ENCODE peak calls at places on chromosomes 12 and 14, in seven cellular contexts. D is ovary, I is HepG2, Z is H1, V is transverse colon, C is suprapubic skin, K is K562. N is an unnamed sample.

GRCh38 chr12:15172423-15172822 is 48.8 kb downstream of the RERG start:
- DNase-seq in C (no peak), I (no peak), K (no peak), V (no peak), D (no peak), Z (no peak), N (no peak)

GRCh38 chr12:73390256-73390655 is 1118.1 kb downstream of the TRHDE start:
- DNase-seq in D (no peak), Z (no peak), V (no peak), I (no peak), K (no peak), C (no peak), N (no peak)

GRCh38 chr14:75234173-75234855 is 44.3 kb upstream of the FOS start:
- DNase-seq in I (peak), Z (no peak), C (no peak), D (peak), K (peak), V (peak), N (peak)

GRCh38 chr12:129900306-129900705 is 3.5 kb downstream of the TMEM132D start:
- DNase-seq in D (no peak), C (no peak), Z (no peak), V (no peak), K (no peak), I (no peak), N (no peak)

GRCh38 chr12:13173537-13173936 is 23.0 kb upstream of the EMP1 start:
- DNase-seq in D (peak), K (no peak), I (no peak), V (peak), C (peak), Z (no peak), N (peak)

GRCh38 chr14:74548881-74549280 is 55.3 kb downstream of the ISCA2 start:
- DNase-seq in D (no peak), V (no peak), Z (no peak), C (peak), I (no peak), K (no peak), N (peak)

GRCh38 chr14:45082420-45082819 is 1.5 kb upstream of the PRPF39 start:
- DNase-seq in Z (no peak), V (no peak), I (no peak), K (no peak), D (no peak), C (no peak), N (no peak)

GRCh38 chr14:91246051-91246852 is 1.7 kb upstream of the GPR68 start:
- DNase-seq in I (no peak), K (no peak), C (no peak), Z (no peak), D (no peak), V (peak), N (no peak)

GRCh38 chr12:89236237-89236636 is 116.1 kb downstream of the DUSP6 start:
- DNase-seq in Z (no peak), I (no peak), C (no peak), D (no peak), K (no peak), V (no peak), N (no peak)

GRCh38 chr14:69135133-69135532 is 17.8 kb downstream of the DCAF5 start:
- DNase-seq in I (no peak), V (no peak), K (no peak), Z (no peak), C (no peak), D (no peak), N (no peak)

GRCh38 chr14:69139743-69140142 is 13.2 kb downstream of the DCAF5 start:
- DNase-seq in I (no peak), C (no peak), V (no peak), Z (no peak), K (no peak), D (no peak), N (no peak)

GRCh38 chr14:69141550-69141949 is 11.4 kb downstream of the DCAF5 start:
- DNase-seq in V (no peak), I (no peak), C (no peak), D (no peak), K (no peak), Z (no peak), N (no peak)

GRCh38 chr14:69137456-69138188 is 15.3 kb downstream of the DCAF5 start:
- DNase-seq in D (no peak), C (no peak), Z (no peak), I (no peak), V (no peak), K (no peak), N (no peak)

DNA sequence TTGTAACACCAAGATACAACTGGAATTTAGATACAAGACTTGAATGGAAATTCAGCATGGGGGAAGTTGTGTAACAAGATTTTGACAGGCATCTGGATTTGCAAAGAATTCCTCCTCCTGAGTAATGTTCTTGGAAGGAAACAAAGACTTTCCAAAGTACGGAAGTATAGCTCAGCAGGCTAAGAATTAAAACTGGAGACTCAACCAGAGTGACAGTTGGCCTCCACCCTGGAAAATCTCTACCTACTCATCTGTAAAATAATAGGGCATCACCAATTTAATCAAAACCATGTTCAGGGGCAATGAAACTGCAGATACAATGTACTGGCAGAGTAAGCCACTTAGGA is 14.8 kb downstream of the DCAF5 start:
- DNase-seq in K (no peak), I (no peak), C (no peak), D (no peak), V (no peak), Z (no peak), N (no peak)
- H3K27ac ChIP-seq in K (no peak), I (no peak), C (peak), D (no peak), V (peak), Z (no peak), N (peak)

GRCh38 chr12:42238240-42239140 is at the start of gene YAF2:
- DNase-seq in V (peak), K (peak), I (peak), C (peak), D (peak), Z (no peak), N (peak)
- TF ChIP-seq EP300 in V (no peak), K (no peak), I (no peak), C (no peak), D (no peak), Z (no peak), N (no peak)

DNA sequence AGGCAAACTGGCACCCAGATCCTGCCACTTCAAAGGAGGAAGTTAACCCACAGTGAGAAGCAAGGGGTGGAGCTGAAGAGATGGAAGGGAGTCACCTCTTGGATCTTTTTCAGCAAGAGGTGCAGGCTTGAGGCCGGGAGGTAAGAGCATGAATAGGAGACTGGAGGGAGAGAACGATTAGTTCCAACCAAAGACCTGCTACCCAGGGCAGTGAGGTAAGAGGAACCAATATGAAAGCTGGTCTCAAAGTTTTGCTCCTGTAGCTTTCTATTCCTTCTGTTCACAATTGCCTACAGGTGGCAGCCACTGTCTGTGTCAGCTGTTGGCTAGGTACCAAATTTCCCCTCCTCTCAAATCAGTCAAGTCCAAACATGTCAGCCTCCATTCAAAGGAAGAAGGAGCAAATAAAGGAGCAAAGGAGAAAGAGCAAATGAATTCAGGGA is 14.9 kb upstream of the TAC3 start:
- DNase-seq in K (no peak), D (no peak), Z (no peak), V (no peak), I (peak), C (no peak), N (peak)
- TF ChIP-seq CTCF in K (peak), D (no peak), Z (peak), V (no peak), I (peak), C (no peak), N (no peak)

DNA sequence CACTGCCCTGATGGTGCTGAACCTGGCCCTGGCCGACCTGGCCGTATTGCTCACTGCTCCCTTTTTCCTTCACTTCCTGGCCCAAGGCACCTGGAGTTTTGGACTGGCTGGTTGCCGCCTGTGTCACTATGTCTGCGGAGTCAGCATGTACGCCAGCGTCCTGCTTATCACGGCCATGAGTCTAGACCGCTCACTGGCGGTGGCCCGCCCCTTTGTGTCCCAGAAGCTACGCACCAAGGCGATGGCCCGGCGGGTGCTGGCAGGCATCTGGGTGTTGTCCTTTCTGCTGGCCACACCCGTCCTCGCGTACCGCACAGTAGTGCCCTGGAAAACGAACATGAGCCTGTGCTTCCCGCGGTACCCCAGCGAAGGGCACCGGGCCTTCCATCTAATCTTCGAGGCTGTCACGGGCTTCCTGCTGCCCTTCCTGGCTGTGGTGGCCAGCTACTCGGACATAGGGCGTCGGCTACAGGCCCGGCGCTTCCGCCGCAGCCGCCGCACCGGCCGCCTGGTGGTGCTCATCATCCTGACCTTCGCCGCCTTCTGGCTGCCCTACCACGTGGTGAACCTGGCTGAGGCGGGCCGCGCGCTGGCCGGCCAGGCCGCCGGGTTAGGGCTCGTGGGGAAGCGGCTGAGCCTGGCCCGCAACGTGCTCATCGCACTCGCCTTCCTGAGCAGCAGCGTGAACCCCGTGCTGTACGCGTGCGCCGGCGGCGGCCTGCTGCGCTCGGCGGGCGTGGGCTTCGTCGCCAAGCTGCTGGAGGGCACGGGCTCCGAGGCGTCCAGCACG is 4.7 kb downstream of the LTB4R start:
- DNase-seq in Z (no peak), V (peak), I (peak), K (peak), C (peak), D (peak), N (no peak)
- H3K27ac ChIP-seq in Z (no peak), V (peak), I (peak), K (peak), C (peak), D (no peak), N (no peak)

DNA sequence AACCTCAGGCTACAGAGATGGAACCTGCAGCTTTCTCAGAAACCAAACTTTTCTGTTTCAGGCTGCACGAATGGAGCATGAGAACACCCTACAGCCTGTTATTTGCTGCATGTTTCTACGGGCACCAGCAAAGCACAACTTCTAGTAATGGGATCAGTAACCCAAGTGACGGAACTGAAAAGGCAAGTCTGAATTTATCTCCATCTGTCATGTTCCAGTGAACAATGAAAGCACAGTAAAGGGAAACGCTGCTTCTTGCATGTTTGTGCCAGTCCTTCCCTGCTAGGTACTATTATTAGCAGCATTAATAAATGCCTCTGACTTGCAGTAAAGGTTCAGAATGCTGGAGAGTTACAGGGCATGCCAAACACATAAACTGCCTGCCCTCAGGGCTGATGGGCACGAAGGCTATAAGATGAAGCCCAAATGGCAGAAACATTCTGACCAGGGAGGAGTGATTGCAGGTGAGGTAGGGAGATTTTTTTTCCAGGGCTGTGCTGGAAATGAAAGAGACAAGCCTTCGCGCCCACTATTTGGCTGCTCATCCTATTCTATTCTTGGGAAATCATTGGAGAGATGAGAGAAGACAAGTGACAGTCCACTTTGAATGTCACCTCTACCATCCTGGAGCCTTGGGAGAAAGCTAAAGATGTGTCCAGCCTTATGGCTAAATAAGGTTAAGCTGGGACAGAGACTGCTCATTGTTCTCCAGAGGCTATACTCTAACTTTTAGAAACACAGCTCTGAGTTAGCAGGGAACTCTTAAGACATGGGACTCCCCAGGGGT is 100.4 kb upstream of the PLXNC1 start:
- DNase-seq in C (no peak), V (no peak), I (no peak), D (no peak), K (no peak), Z (no peak), N (no peak)
- TF ChIP-seq EP300 in C (no peak), V (no peak), I (no peak), D (no peak), K (no peak), Z (no peak), N (no peak)